ENCODE peak calls at places on chromosomes 2 and 18, in five cellular contexts. K is fibroblast of pulmonary artery; C is fibroblast of lung; F is GM13976; H is stimulated activated naive CD8-positive, alpha-beta T cell treated with anti-CD3 and anti-CD28 coated beads, Interleukin-15, Interleukin-2, amounts not matched to agents 100 U/mL and 50 U/mL, for 24 hours. E is an unnamed sample.

GRCh38 chr2:209305026-209305425 is 118.8 kb upstream of the MAP2 start:
- DNase-seq in C (no peak), F (no peak), H (no peak), K (no peak), E (no peak)

GRCh38 chr2:209395652-209396051 is 28.2 kb upstream of the MAP2 start:
- DNase-seq in H (no peak), K (no peak), F (no peak), C (no peak), E (no peak)

GRCh38 chr2:219701847-219702634 is 74.6 kb downstream of the SLC4A3 start:
- DNase-seq in H (no peak), K (peak), F (no peak), C (peak), E (no peak)

GRCh38 chr18:33184178-33184577 is 256.3 kb downstream of the CCDC178 start:
- DNase-seq in F (no peak), C (peak), K (peak), H (no peak), E (peak)

GRCh38 chr2:201219328-201220096 is 36.6 kb downstream of the CASP10 start:
- DNase-seq in C (no peak), K (no peak), F (no peak), H (no peak), E (no peak)

GRCh38 chr2:138829326-138829725 is 49.1 kb upstream of the NXPH2 start:
- DNase-seq in H (peak), K (peak), C (peak), F (peak), E (peak)

GRCh38 chr2:137999273-137999672 is 35.0 kb downstream of the HNMT start:
- DNase-seq in K (no peak), H (no peak), C (no peak), F (no peak), E (no peak)

GRCh38 chr18:5874336-5874735 is 21.0 kb downstream of the TMEM200C start:
- DNase-seq in F (no peak), C (no peak), K (no peak), H (no peak), E (no peak)

GRCh38 chr2:222774941-222775340 is 85.9 kb upstream of the ACSL3 start:
- DNase-seq in C (no peak), H (no peak), F (no peak), K (no peak), E (no peak)

GRCh38 chr18:24663026-24663425 is 202.6 kb downstream of the HRH4 start:
- DNase-seq in H (no peak), C (no peak), K (no peak), F (no peak), E (no peak)

GRCh38 chr2:232342635-232343565 is 35.7 kb upstream of the ALPP start:
- DNase-seq in K (no peak), C (no peak), H (no peak), F (no peak), E (no peak)

GRCh38 chr2:4914551-4914950 is 777.6 kb upstream of the SOX11 start:
- DNase-seq in C (peak), H (no peak), K (peak), F (no peak), E (no peak)

GRCh38 chr18:54690198-54690597 is 99.2 kb downstream of the DYNAP start:
- DNase-seq in H (no peak), C (peak), F (no peak), K (peak), E (no peak)

GRCh38 chr2:164569334-164569733 is 51.9 kb downstream of the GRB14 start:
- DNase-seq in H (no peak), C (no peak), K (no peak), F (no peak), E (no peak)

GRCh38 chr2:163481515-163481914 is 254.3 kb downstream of the FIGN start:
- DNase-seq in F (no peak), H (no peak), K (no peak), C (no peak), E (no peak)

GRCh38 chr2:120994301-120994700 is 258.6 kb downstream of the GLI2 start:
- DNase-seq in K (no peak), H (no peak), C (no peak), F (peak), E (no peak)

GRCh38 chr2:173175222-173175621 is 99.6 kb downstream of the MAP3K20 start:
- DNase-seq in C (peak), F (no peak), H (no peak), K (no peak), E (no peak)

GRCh38 chr2:173715483-173715882 is 249.7 kb downstream of the SP3 start:
- DNase-seq in K (no peak), H (no peak), C (peak), F (no peak), E (no peak)

GRCh38 chr2:46045888-46046287 is 251.3 kb upstream of the EPAS1 start:
- DNase-seq in K (no peak), H (no peak), C (no peak), F (no peak), E (peak)

GRCh38 chr2:127620867-127621266 is 25.1 kb upstream of the GPR17 start:
- DNase-seq in H (no peak), K (no peak), C (no peak), F (no peak), E (no peak)

GRCh38 chr2:216195565-216195978 is 86.4 kb downstream of the XRCC5 start:
- DNase-seq in K (peak), F (no peak), H (peak), C (peak), E (peak)

GRCh38 chr2:186771850-186772463 is 77.0 kb downstream of the ZSWIM2 start:
- DNase-seq in C (no peak), K (no peak), F (no peak), H (no peak), E (no peak)

GRCh38 chr18:39672171-39672570 is 2106.6 kb upstream of the CELF4 start:
- DNase-seq in K (peak), C (no peak), H (no peak), F (no peak), E (no peak)

GRCh38 chr18:9750606-9751304 is 42.7 kb downstream of the RAB31 start:
- DNase-seq in C (no peak), K (no peak), F (no peak), H (no peak), E (no peak)

GRCh38 chr2:24287171-24287570 is 73.2 kb downstream of the ITSN2 start:
- DNase-seq in F (no peak), C (no peak), H (no peak), K (no peak), E (no peak)

GRCh38 chr2:27177441-27178351 is 28.9 kb downstream of the TCF23 start:
- DNase-seq in C (no peak), F (no peak), H (no peak), K (no peak), E (no peak)

GRCh38 chr18:54801374-54801773 is 26.9 kb upstream of the RAB27B start:
- DNase-seq in C (no peak), F (no peak), H (no peak), K (no peak), E (no peak)

GRCh38 chr2:227462463-227462951 is 9.4 kb upstream of the AGFG1 start:
- DNase-seq in K (no peak), H (peak), C (no peak), F (peak), E (no peak)

GRCh38 chr2:55103039-55103438 is 52.8 kb upstream of the RTN4 start:
- DNase-seq in C (no peak), H (no peak), F (no peak), K (no peak), E (peak)

GRCh38 chr2:88751770-88752169 is 60.3 kb downstream of the RPIA start:
- DNase-seq in K (no peak), C (no peak), H (no peak), F (no peak), E (no peak)

E was measured in dermis blood vessel endothelial cell.